ENCODE peak calls at places on chromosomes 6 and 20, in nine cellular contexts. One of them, this sample, is unnamed.
A peak's percentile ranks its signal among the peaks of the same experiment; 100 is the strongest.

GRCh38 chr6:22838346-22838745 is 269.0 kb downstream of the HDGFL1 start:
- DNase-seq in IMR-90: peak; percentile 10
- DNase-seq in right lobe of liver: no peak
- DNase-seq in ovary: no peak
- DNase-seq in tibial nerve: no peak
- DNase-seq in endothelial cell of umbilical vein: no peak
- DNase-seq in spleen: no peak
- DNase-seq in heart left ventricle: no peak
- DNase-seq in A549: peak; percentile 15
- DNase-seq in this sample: no peak

GRCh38 chr6:26115226-26115625 is 28.0 kb downstream of the HFE start:
- DNase-seq in IMR-90: no peak
- DNase-seq in ovary: no peak
- DNase-seq in heart left ventricle: no peak
- DNase-seq in tibial nerve: no peak
- DNase-seq in A549: no peak
- DNase-seq in spleen: no peak
- DNase-seq in endothelial cell of umbilical vein: no peak
- DNase-seq in right lobe of liver: no peak
- DNase-seq in this sample: no peak

GRCh38 chr20:34311118-34312023 is 8.2 kb upstream of the AHCY start:
- DNase-seq in spleen: no peak
- DNase-seq in right lobe of liver: peak; percentile 97
- DNase-seq in ovary: peak; percentile 30
- DNase-seq in tibial nerve: no peak
- DNase-seq in A549: peak; percentile 78
- DNase-seq in endothelial cell of umbilical vein: no peak
- DNase-seq in IMR-90: no peak
- DNase-seq in heart left ventricle: no peak
- DNase-seq in this sample: no peak

GRCh38 chr6:25499851-25500250 is 152.2 kb upstream of the SCGN start:
- DNase-seq in A549: no peak
- DNase-seq in heart left ventricle: no peak
- DNase-seq in endothelial cell of umbilical vein: no peak
- DNase-seq in tibial nerve: no peak
- DNase-seq in right lobe of liver: no peak
- DNase-seq in ovary: no peak
- DNase-seq in IMR-90: peak; percentile 6
- DNase-seq in spleen: no peak
- DNase-seq in this sample: no peak

GRCh38 chr6:46170357-46171289 is at the start of gene ENPP5:
- DNase-seq in IMR-90: no peak
- DNase-seq in ovary: peak; percentile 79
- DNase-seq in spleen: peak; percentile 94
- DNase-seq in tibial nerve: peak; percentile 37
- DNase-seq in endothelial cell of umbilical vein: no peak
- DNase-seq in heart left ventricle: peak; percentile 86
- DNase-seq in right lobe of liver: peak; percentile 80
- DNase-seq in A549: no peak
- DNase-seq in this sample: peak; percentile 76

GRCh38 chr20:48951041-48951440 is 29.5 kb downstream of the ARFGEF2 start:
- DNase-seq in endothelial cell of umbilical vein: no peak
- DNase-seq in right lobe of liver: no peak
- DNase-seq in IMR-90: no peak
- DNase-seq in heart left ventricle: no peak
- DNase-seq in tibial nerve: no peak
- DNase-seq in spleen: no peak
- DNase-seq in ovary: no peak
- DNase-seq in A549: no peak
- DNase-seq in this sample: no peak

GRCh38 chr6:105382477-105382876 is 20.4 kb downstream of the PREP start:
- DNase-seq in A549: no peak
- DNase-seq in endothelial cell of umbilical vein: peak; percentile 59
- DNase-seq in IMR-90: no peak
- DNase-seq in heart left ventricle: no peak
- DNase-seq in ovary: no peak
- DNase-seq in tibial nerve: no peak
- DNase-seq in spleen: no peak
- DNase-seq in right lobe of liver: no peak
- DNase-seq in this sample: no peak

GRCh38 chr6:105359419-105360366 is 43.2 kb downstream of the PREP start:
- DNase-seq in ovary: no peak
- DNase-seq in endothelial cell of umbilical vein: peak; percentile 61
- DNase-seq in IMR-90: peak; percentile 96
- DNase-seq in right lobe of liver: no peak
- DNase-seq in spleen: no peak
- DNase-seq in tibial nerve: no peak
- DNase-seq in heart left ventricle: no peak
- DNase-seq in A549: peak; percentile 56
- DNase-seq in this sample: no peak

GRCh38 chr6:42041131-42042055 is 8.9 kb upstream of the TAF8 start:
- DNase-seq in endothelial cell of umbilical vein: no peak
- DNase-seq in heart left ventricle: no peak
- DNase-seq in right lobe of liver: no peak
- DNase-seq in IMR-90: no peak
- DNase-seq in A549: no peak
- DNase-seq in spleen: no peak
- DNase-seq in tibial nerve: no peak
- DNase-seq in ovary: no peak
- DNase-seq in this sample: no peak

GRCh38 chr6:112979830-112980229 is 632.7 kb downstream of the RFPL4B start:
- DNase-seq in IMR-90: no peak
- DNase-seq in spleen: no peak
- DNase-seq in ovary: no peak
- DNase-seq in endothelial cell of umbilical vein: peak; percentile 74
- DNase-seq in right lobe of liver: no peak
- DNase-seq in tibial nerve: peak; percentile 17
- DNase-seq in heart left ventricle: no peak
- DNase-seq in A549: no peak
- DNase-seq in this sample: peak; percentile 30

GRCh38 chr20:50292324-50293243 is 102.0 kb downstream of the CEBPB start:
- DNase-seq in heart left ventricle: peak; percentile 97
- DNase-seq in ovary: peak; percentile 99
- DNase-seq in IMR-90: peak; percentile 99
- DNase-seq in right lobe of liver: peak; percentile 98
- DNase-seq in A549: peak; percentile 97
- DNase-seq in tibial nerve: peak; percentile 96
- DNase-seq in spleen: peak; percentile 93
- DNase-seq in endothelial cell of umbilical vein: peak; percentile 80
- DNase-seq in this sample: peak; percentile 98

GRCh38 chr20:42125426-42125825 is 507.2 kb upstream of the CHD6 start:
- DNase-seq in A549: no peak
- DNase-seq in spleen: no peak
- DNase-seq in tibial nerve: no peak
- DNase-seq in ovary: no peak
- DNase-seq in endothelial cell of umbilical vein: no peak
- DNase-seq in IMR-90: no peak
- DNase-seq in right lobe of liver: no peak
- DNase-seq in heart left ventricle: no peak
- DNase-seq in this sample: no peak

DNA sequence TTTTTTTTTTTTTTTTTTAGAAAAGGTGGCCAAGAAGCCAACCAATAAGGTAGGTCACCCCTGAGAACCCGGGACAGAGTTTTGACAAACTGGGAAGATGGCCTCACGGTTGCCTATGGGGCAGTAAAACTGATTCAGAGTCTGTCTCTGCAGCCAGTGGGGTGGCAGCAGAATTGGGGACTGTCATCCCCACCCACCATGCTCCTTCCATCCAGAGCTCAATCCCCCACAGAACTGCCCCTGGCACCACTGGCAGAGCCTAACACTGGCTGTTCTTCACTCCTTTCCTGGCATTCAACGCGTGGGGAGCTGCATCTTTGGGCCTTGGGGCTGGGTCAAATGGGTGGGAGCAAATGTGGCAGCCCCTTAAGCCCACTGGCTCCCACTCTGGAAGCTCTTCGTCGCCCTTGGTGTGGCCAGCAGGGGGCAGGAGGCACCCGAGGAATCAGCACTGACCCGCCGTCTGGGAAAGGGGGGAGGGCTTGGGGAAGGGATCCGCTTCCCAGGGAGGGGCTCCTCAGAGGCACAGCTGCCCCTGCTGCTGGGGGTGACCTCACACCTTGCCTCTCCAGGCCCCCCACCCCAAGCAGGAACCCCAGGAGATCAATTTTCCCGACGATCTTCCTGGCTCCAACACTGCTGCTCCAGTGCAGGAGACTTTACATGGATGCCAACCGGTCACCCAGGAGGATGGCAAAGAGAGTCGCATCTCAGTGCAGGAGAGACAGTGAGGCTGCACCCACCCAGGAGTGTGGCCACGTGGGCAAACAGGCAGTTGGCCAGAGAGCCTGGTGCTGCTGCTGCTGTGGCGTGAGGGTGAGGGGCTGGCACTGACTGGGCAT is 10.4 kb downstream of the CD40 start:
- DNase-seq in heart left ventricle: no peak
- DNase-seq in tibial nerve: peak; percentile 22
- DNase-seq in A549: peak; percentile 29
- DNase-seq in spleen: peak; percentile 74
- DNase-seq in endothelial cell of umbilical vein: peak; percentile 30
- DNase-seq in right lobe of liver: no peak
- DNase-seq in IMR-90: no peak
- DNase-seq in ovary: no peak
- DNase-seq in this sample: peak; percentile 29
- TF ChIP-seq POLR2A in heart left ventricle: no peak
- TF ChIP-seq POLR2A in tibial nerve: no peak
- TF ChIP-seq POLR2A in A549: no peak
- TF ChIP-seq POLR2A in spleen: no peak
- TF ChIP-seq POLR2A in endothelial cell of umbilical vein: no peak
- TF ChIP-seq POLR2A in right lobe of liver: no peak
- TF ChIP-seq POLR2A in IMR-90: no peak
- TF ChIP-seq POLR2A in ovary: no peak
- TF ChIP-seq POLR2A in this sample: no peak

GRCh38 chr6:33247977-33248642 is 23.6 kb downstream of the VPS52 start:
- DNase-seq in spleen: peak; percentile 95
- DNase-seq in ovary: peak; percentile 81
- DNase-seq in heart left ventricle: peak; percentile 81
- DNase-seq in IMR-90: peak; percentile 81
- DNase-seq in right lobe of liver: peak; percentile 89
- DNase-seq in tibial nerve: peak; percentile 98
- DNase-seq in endothelial cell of umbilical vein: peak; percentile 89
- DNase-seq in A549: peak; percentile 79
- DNase-seq in this sample: peak; percentile 91
- H3K27ac ChIP-seq in spleen: peak overlapping the region; percentile 91
- H3K27ac ChIP-seq in ovary: peak overlapping the region; percentile 73
- H3K27ac ChIP-seq in heart left ventricle: peak overlapping the region; percentile 89
- H3K27ac ChIP-seq in IMR-90: peak overlapping the region; percentile 84
- H3K27ac ChIP-seq in right lobe of liver: peak overlapping the region; percentile 71
- H3K27ac ChIP-seq in tibial nerve: peak overlapping the region; percentile 97
- H3K27ac ChIP-seq in endothelial cell of umbilical vein: peak overlapping the region; percentile 64
- H3K27ac ChIP-seq in A549: peak overlapping the region; percentile 91
- H3K27ac ChIP-seq in this sample: peak overlapping the region; percentile 89

GRCh38 chr6:148179786-148180185 is 162.9 kb upstream of the SASH1 start:
- DNase-seq in right lobe of liver: no peak
- DNase-seq in spleen: no peak
- DNase-seq in endothelial cell of umbilical vein: peak; percentile 84
- DNase-seq in tibial nerve: peak; percentile 18
- DNase-seq in ovary: no peak
- DNase-seq in A549: peak; percentile 44
- DNase-seq in heart left ventricle: no peak
- DNase-seq in IMR-90: peak; percentile 25
- DNase-seq in this sample: no peak
- TF ChIP-seq CTCF in right lobe of liver: peak; percentile 50
- TF ChIP-seq CTCF in spleen: no peak
- TF ChIP-seq CTCF in endothelial cell of umbilical vein: peak; percentile 60
- TF ChIP-seq CTCF in tibial nerve: no peak
- TF ChIP-seq CTCF in ovary: no peak
- TF ChIP-seq CTCF in A549: peak; percentile 64
- TF ChIP-seq CTCF in heart left ventricle: peak; percentile 53
- TF ChIP-seq CTCF in IMR-90: peak; percentile 64
- TF ChIP-seq CTCF in this sample: peak; percentile 31

GRCh38 chr6:5036309-5036708 is 32.5 kb upstream of the RPP40 start:
- DNase-seq in ovary: no peak
- DNase-seq in A549: peak; percentile 67
- DNase-seq in tibial nerve: no peak
- DNase-seq in right lobe of liver: no peak
- DNase-seq in spleen: no peak
- DNase-seq in endothelial cell of umbilical vein: peak; percentile 12
- DNase-seq in IMR-90: peak; percentile 67
- DNase-seq in heart left ventricle: no peak
- DNase-seq in this sample: no peak
- TF ChIP-seq POLR2A in ovary: no peak
- TF ChIP-seq POLR2A in A549: no peak
- TF ChIP-seq POLR2A in tibial nerve: no peak
- TF ChIP-seq POLR2A in right lobe of liver: no peak
- TF ChIP-seq POLR2A in spleen: no peak
- TF ChIP-seq POLR2A in endothelial cell of umbilical vein: no peak
- TF ChIP-seq POLR2A in IMR-90: no peak
- TF ChIP-seq POLR2A in heart left ventricle: no peak
- TF ChIP-seq POLR2A in this sample: no peak

GRCh38 chr6:51289041-51289440 is 470.4 kb downstream of the TFAP2B start:
- DNase-seq in IMR-90: no peak
- DNase-seq in endothelial cell of umbilical vein: no peak
- DNase-seq in tibial nerve: no peak
- DNase-seq in heart left ventricle: no peak
- DNase-seq in spleen: no peak
- DNase-seq in A549: no peak
- DNase-seq in ovary: no peak
- DNase-seq in right lobe of liver: no peak
- DNase-seq in this sample: no peak

GRCh38 chr6:51292659-51293058 is 474.0 kb downstream of the TFAP2B start:
- DNase-seq in spleen: no peak
- DNase-seq in ovary: no peak
- DNase-seq in IMR-90: no peak
- DNase-seq in A549: no peak
- DNase-seq in tibial nerve: no peak
- DNase-seq in endothelial cell of umbilical vein: no peak
- DNase-seq in right lobe of liver: no peak
- DNase-seq in heart left ventricle: no peak
- DNase-seq in this sample: no peak
- H3K27ac ChIP-seq in spleen: no peak overlapping the region
- H3K27ac ChIP-seq in ovary: no peak overlapping the region
- H3K27ac ChIP-seq in IMR-90: no peak overlapping the region
- H3K27ac ChIP-seq in A549: no peak overlapping the region
- H3K27ac ChIP-seq in tibial nerve: no peak overlapping the region
- H3K27ac ChIP-seq in endothelial cell of umbilical vein: no peak overlapping the region
- H3K27ac ChIP-seq in right lobe of liver: no peak overlapping the region
- H3K27ac ChIP-seq in heart left ventricle: no peak overlapping the region
- H3K27ac ChIP-seq in this sample: no peak overlapping the region

GRCh38 chr6:154656660-154657059 is 76.6 kb upstream of the SCAF8 start:
- DNase-seq in ovary: no peak
- DNase-seq in heart left ventricle: no peak
- DNase-seq in tibial nerve: no peak
- DNase-seq in spleen: no peak
- DNase-seq in A549: no peak
- DNase-seq in right lobe of liver: no peak
- DNase-seq in endothelial cell of umbilical vein: no peak
- DNase-seq in IMR-90: no peak
- DNase-seq in this sample: no peak

DNA sequence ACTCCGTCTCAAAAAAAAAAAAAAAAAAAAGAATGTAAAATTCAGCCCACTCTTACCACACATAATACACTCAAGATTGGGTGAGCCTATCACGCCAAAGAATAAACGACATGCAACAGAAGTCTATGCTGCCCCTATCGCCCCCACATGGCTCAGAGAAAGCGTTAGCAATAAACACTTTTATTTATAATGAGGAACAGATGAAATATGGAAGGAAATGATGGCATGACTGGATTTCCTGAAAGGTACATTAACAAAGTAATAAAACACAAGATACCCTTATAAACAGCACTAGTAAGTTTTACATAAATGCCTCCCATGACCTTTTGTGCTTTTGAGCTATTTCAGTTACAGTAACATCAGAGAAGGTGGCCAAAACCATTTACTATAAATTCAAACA is 71.5 kb upstream of the SCAF8 start:
- DNase-seq in right lobe of liver: no peak
- DNase-seq in endothelial cell of umbilical vein: peak; percentile 92
- DNase-seq in heart left ventricle: no peak
- DNase-seq in A549: no peak
- DNase-seq in spleen: no peak
- DNase-seq in ovary: no peak
- DNase-seq in tibial nerve: no peak
- DNase-seq in IMR-90: no peak
- DNase-seq in this sample: no peak
- TF ChIP-seq CTCF in right lobe of liver: no peak
- TF ChIP-seq CTCF in endothelial cell of umbilical vein: peak; percentile 42
- TF ChIP-seq CTCF in heart left ventricle: no peak
- TF ChIP-seq CTCF in A549: no peak
- TF ChIP-seq CTCF in spleen: no peak
- TF ChIP-seq CTCF in ovary: no peak
- TF ChIP-seq CTCF in tibial nerve: no peak
- TF ChIP-seq CTCF in IMR-90: no peak
- TF ChIP-seq CTCF in this sample: no peak